ENCODE peak calls at places on chromosomes 11 and 22, in ten cellular contexts. T, O, R, X, A, B, L, F, H and P are unnamed samples.

GRCh38 chr11:78825531-78825930 is 250.9 kb upstream of the NARS2 start:
- DNase-seq in X (no peak), B (no peak), R (no peak), H (no peak), O (no peak), L (no peak), F (no peak), A (no peak), T (no peak), P (peak)

GRCh38 chr11:127789887-127790286 is 789.3 kb upstream of the KIRREL3 start:
- DNase-seq in X (no peak), F (peak), A (no peak), O (no peak), T (peak), B (peak), H (no peak), L (peak), R (peak), P (no peak)

GRCh38 chr11:75277211-75277805 is 36.7 kb downstream of the TPBGL start:
- DNase-seq in T (no peak), A (no peak), R (no peak), L (no peak), X (no peak), F (no peak), B (no peak), O (no peak), H (no peak), P (no peak)

GRCh38 chr11:34357646-34358257 is at the start of gene ABTB2:
- DNase-seq in O (peak), X (peak), R (peak), B (peak), T (peak), L (peak), F (peak), A (peak), H (peak), P (peak)

GRCh38 chr11:17386331-17387084 is 2.0 kb downstream of the KCNJ11 start:
- DNase-seq in R (peak), O (no peak), B (peak), A (peak), F (peak), X (peak), H (peak), L (no peak), T (peak), P (peak)

GRCh38 chr11:102914238-102915043 is 39.7 kb upstream of the MMP12 start:
- DNase-seq in B (peak), H (peak), R (no peak), A (peak), O (peak), F (peak), L (no peak), X (peak), T (peak), P (peak)

GRCh38 chr11:353315-353857 is 15.9 kb upstream of the B4GALNT4 start:
- DNase-seq in R (no peak), A (peak), L (no peak), X (peak), O (peak), T (no peak), B (no peak), H (peak), F (peak), P (peak)

GRCh38 chr22:21951931-21952465 is 650 bp downstream of the PPM1F start:
- DNase-seq in L (no peak), A (peak), O (peak), B (no peak), T (peak), X (no peak), F (peak), R (no peak), H (peak), P (peak)

GRCh38 chr11:126132319-126132718 is 69.7 kb upstream of the CDON start:
- DNase-seq in R (peak), F (no peak), H (peak), A (no peak), B (peak), O (peak), T (no peak), L (no peak), X (no peak), P (peak)

GRCh38 chr11:59666969-59667368 is 1.9 kb downstream of the PATL1 start:
- DNase-seq in R (no peak), A (peak), T (no peak), H (peak), L (no peak), X (no peak), F (peak), B (no peak), O (no peak), P (peak)

GRCh38 chr22:49727881-49728563 is 99.7 kb downstream of the BRD1 start:
- DNase-seq in T (no peak), R (no peak), X (no peak), A (no peak), H (no peak), L (no peak), O (no peak), B (no peak), F (no peak), P (no peak)

GRCh38 chr11:2675540-2675939 is 24.3 kb downstream of the KCNQ1OT1 start:
- DNase-seq in R (no peak), O (no peak), X (peak), F (no peak), B (no peak), A (no peak), L (no peak), H (no peak), T (no peak), P (no peak)

GRCh38 chr11:8832571-8833260 is 78.3 kb upstream of the AKIP1 start:
- DNase-seq in F (peak), L (no peak), X (no peak), H (peak), B (peak), O (peak), T (no peak), A (peak), R (peak), P (peak)

GRCh38 chr22:20750461-20751184 is 23.3 kb upstream of the SERPIND1 start:
- DNase-seq in B (peak), R (peak), X (peak), F (peak), L (no peak), O (peak), A (peak), H (peak), T (no peak), P (peak)